ENCODE peak calls at places on chromosomes 2 and 18, in seven cellular contexts. One of them, this sample, is unnamed.

GRCh38 chr2:68023904-68024303 is 38.9 kb downstream of the C1D start:
- DNase-seq in GM06990: no peak
- DNase-seq in CD8-positive, alpha-beta T cell: no peak
- DNase-seq in psoas muscle: no peak
- DNase-seq in fibroblast of pulmonary artery: no peak
- DNase-seq in neural progenitor cell: no peak
- DNase-seq in pancreas: peak
- DNase-seq in this sample: no peak

GRCh38 chr2:226999676-227000075 is 163.8 kb downstream of the RHBDD1 start:
- DNase-seq in GM06990: no peak
- DNase-seq in CD8-positive, alpha-beta T cell: no peak
- DNase-seq in psoas muscle: no peak
- DNase-seq in fibroblast of pulmonary artery: peak
- DNase-seq in neural progenitor cell: no peak
- DNase-seq in pancreas: no peak
- DNase-seq in this sample: no peak

GRCh38 chr18:24315170-24315569 is 82.5 kb downstream of the OSBPL1A start:
- DNase-seq in GM06990: no peak
- DNase-seq in CD8-positive, alpha-beta T cell: no peak
- DNase-seq in psoas muscle: no peak
- DNase-seq in fibroblast of pulmonary artery: no peak
- DNase-seq in neural progenitor cell: no peak
- DNase-seq in pancreas: no peak
- DNase-seq in this sample: no peak

GRCh38 chr2:145356046-145356445 is 836.1 kb upstream of the ZEB2 start:
- DNase-seq in GM06990: no peak
- DNase-seq in CD8-positive, alpha-beta T cell: no peak
- DNase-seq in psoas muscle: no peak
- DNase-seq in fibroblast of pulmonary artery: peak
- DNase-seq in neural progenitor cell: no peak
- DNase-seq in pancreas: no peak
- DNase-seq in this sample: no peak

GRCh38 chr18:34493566-34494358 is 216.3 kb upstream of the DTNA start:
- DNase-seq in GM06990: peak
- DNase-seq in CD8-positive, alpha-beta T cell: no peak
- DNase-seq in psoas muscle: peak
- DNase-seq in fibroblast of pulmonary artery: peak
- DNase-seq in neural progenitor cell: peak
- DNase-seq in pancreas: peak
- DNase-seq in this sample: no peak

GRCh38 chr2:160227252-160227651 is 27.2 kb upstream of the ITGB6 start:
- DNase-seq in GM06990: no peak
- DNase-seq in CD8-positive, alpha-beta T cell: no peak
- DNase-seq in psoas muscle: peak
- DNase-seq in fibroblast of pulmonary artery: peak
- DNase-seq in neural progenitor cell: no peak
- DNase-seq in pancreas: no peak
- DNase-seq in this sample: no peak

GRCh38 chr2:161273038-161273760 is 35.0 kb upstream of the PSMD14 start:
- DNase-seq in GM06990: peak
- DNase-seq in CD8-positive, alpha-beta T cell: no peak
- DNase-seq in psoas muscle: no peak
- DNase-seq in fibroblast of pulmonary artery: peak
- DNase-seq in neural progenitor cell: peak
- DNase-seq in pancreas: no peak
- DNase-seq in this sample: no peak

GRCh38 chr18:22094375-22094767 is 75.0 kb upstream of the GATA6 start:
- DNase-seq in GM06990: no peak
- DNase-seq in CD8-positive, alpha-beta T cell: no peak
- DNase-seq in psoas muscle: no peak
- DNase-seq in fibroblast of pulmonary artery: no peak
- DNase-seq in neural progenitor cell: no peak
- DNase-seq in pancreas: no peak
- DNase-seq in this sample: no peak

GRCh38 chr2:191866195-191866594 is 19.3 kb upstream of the CAVIN2 start:
- DNase-seq in GM06990: no peak
- DNase-seq in CD8-positive, alpha-beta T cell: no peak
- DNase-seq in psoas muscle: no peak
- DNase-seq in fibroblast of pulmonary artery: no peak
- DNase-seq in neural progenitor cell: no peak
- DNase-seq in pancreas: no peak
- DNase-seq in this sample: no peak

GRCh38 chr2:56583796-56584313 is 400.1 kb downstream of the CCDC85A start:
- DNase-seq in GM06990: no peak
- DNase-seq in CD8-positive, alpha-beta T cell: no peak
- DNase-seq in psoas muscle: no peak
- DNase-seq in fibroblast of pulmonary artery: no peak
- DNase-seq in neural progenitor cell: peak
- DNase-seq in pancreas: no peak
- DNase-seq in this sample: no peak

GRCh38 chr2:134683561-134684112 is 35.2 kb downstream of the TMEM163 start:
- DNase-seq in GM06990: peak
- DNase-seq in CD8-positive, alpha-beta T cell: no peak
- DNase-seq in psoas muscle: no peak
- DNase-seq in fibroblast of pulmonary artery: peak
- DNase-seq in neural progenitor cell: no peak
- DNase-seq in pancreas: no peak
- DNase-seq in this sample: no peak

GRCh38 chr2:181810823-181811695 is 80.5 kb upstream of the ITPRID2 start:
- DNase-seq in GM06990: no peak
- DNase-seq in CD8-positive, alpha-beta T cell: no peak
- DNase-seq in psoas muscle: no peak
- DNase-seq in fibroblast of pulmonary artery: peak
- DNase-seq in neural progenitor cell: no peak
- DNase-seq in pancreas: no peak
- DNase-seq in this sample: no peak

GRCh38 chr2:178008636-178009289 is 63.8 kb downstream of the PDE11A start:
- DNase-seq in GM06990: no peak
- DNase-seq in CD8-positive, alpha-beta T cell: no peak
- DNase-seq in psoas muscle: no peak
- DNase-seq in fibroblast of pulmonary artery: peak
- DNase-seq in neural progenitor cell: no peak
- DNase-seq in pancreas: no peak
- DNase-seq in this sample: no peak

GRCh38 chr2:71348302-71348701 is 16.7 kb downstream of the ZNF638 start:
- DNase-seq in GM06990: no peak
- DNase-seq in CD8-positive, alpha-beta T cell: no peak
- DNase-seq in psoas muscle: no peak
- DNase-seq in fibroblast of pulmonary artery: peak
- DNase-seq in neural progenitor cell: peak
- DNase-seq in pancreas: no peak
- DNase-seq in this sample: no peak

GRCh38 chr2:231184319-231184718 is 14.1 kb upstream of the ARMC9 start:
- DNase-seq in GM06990: no peak
- DNase-seq in CD8-positive, alpha-beta T cell: no peak
- DNase-seq in psoas muscle: no peak
- DNase-seq in fibroblast of pulmonary artery: no peak
- DNase-seq in neural progenitor cell: no peak
- DNase-seq in pancreas: no peak
- DNase-seq in this sample: no peak

GRCh38 chr2:158797963-158798700 is 3.0 kb downstream of the DAPL1 start:
- DNase-seq in GM06990: no peak
- DNase-seq in CD8-positive, alpha-beta T cell: no peak
- DNase-seq in psoas muscle: no peak
- DNase-seq in fibroblast of pulmonary artery: no peak
- DNase-seq in neural progenitor cell: no peak
- DNase-seq in pancreas: no peak
- DNase-seq in this sample: no peak

GRCh38 chr2:232367591-232368233 is 10.8 kb upstream of the ALPP start:
- DNase-seq in GM06990: no peak
- DNase-seq in CD8-positive, alpha-beta T cell: no peak
- DNase-seq in psoas muscle: no peak
- DNase-seq in fibroblast of pulmonary artery: no peak
- DNase-seq in neural progenitor cell: peak
- DNase-seq in pancreas: peak
- DNase-seq in this sample: no peak

GRCh38 chr2:30193104-30193681 is 38.1 kb upstream of the LBH start:
- DNase-seq in GM06990: no peak
- DNase-seq in CD8-positive, alpha-beta T cell: no peak
- DNase-seq in psoas muscle: no peak
- DNase-seq in fibroblast of pulmonary artery: no peak
- DNase-seq in neural progenitor cell: no peak
- DNase-seq in pancreas: no peak
- DNase-seq in this sample: no peak

GRCh38 chr18:59085797-59086196 is 53.9 kb upstream of the SEC11C start:
- DNase-seq in GM06990: no peak
- DNase-seq in CD8-positive, alpha-beta T cell: no peak
- DNase-seq in psoas muscle: no peak
- DNase-seq in fibroblast of pulmonary artery: peak
- DNase-seq in neural progenitor cell: no peak
- DNase-seq in pancreas: no peak
- DNase-seq in this sample: no peak

GRCh38 chr2:236001854-236002253 is 166.3 kb downstream of the GBX2 start:
- DNase-seq in GM06990: no peak
- DNase-seq in CD8-positive, alpha-beta T cell: no peak
- DNase-seq in psoas muscle: no peak
- DNase-seq in fibroblast of pulmonary artery: no peak
- DNase-seq in neural progenitor cell: no peak
- DNase-seq in pancreas: no peak
- DNase-seq in this sample: no peak

GRCh38 chr2:148674063-148675020 is 29.8 kb downstream of the EPC2 start:
- DNase-seq in GM06990: peak
- DNase-seq in CD8-positive, alpha-beta T cell: no peak
- DNase-seq in psoas muscle: no peak
- DNase-seq in fibroblast of pulmonary artery: no peak
- DNase-seq in neural progenitor cell: peak
- DNase-seq in pancreas: no peak
- DNase-seq in this sample: no peak
- TF ChIP-seq CTCF in GM06990: peak
- TF ChIP-seq CTCF in CD8-positive, alpha-beta T cell: peak
- TF ChIP-seq CTCF in psoas muscle: peak
- TF ChIP-seq CTCF in fibroblast of pulmonary artery: peak
- TF ChIP-seq CTCF in neural progenitor cell: peak
- TF ChIP-seq CTCF in pancreas: peak
- TF ChIP-seq CTCF in this sample: peak

GRCh38 chr2:10305715-10306114 is 3.0 kb downstream of the HPCAL1 start:
- DNase-seq in GM06990: no peak
- DNase-seq in CD8-positive, alpha-beta T cell: no peak
- DNase-seq in psoas muscle: no peak
- DNase-seq in fibroblast of pulmonary artery: no peak
- DNase-seq in neural progenitor cell: peak
- DNase-seq in pancreas: no peak
- DNase-seq in this sample: no peak
- TF ChIP-seq CTCF in GM06990: peak
- TF ChIP-seq CTCF in CD8-positive, alpha-beta T cell: no peak
- TF ChIP-seq CTCF in psoas muscle: no peak
- TF ChIP-seq CTCF in fibroblast of pulmonary artery: no peak
- TF ChIP-seq CTCF in neural progenitor cell: peak
- TF ChIP-seq CTCF in pancreas: peak
- TF ChIP-seq CTCF in this sample: no peak

DNA sequence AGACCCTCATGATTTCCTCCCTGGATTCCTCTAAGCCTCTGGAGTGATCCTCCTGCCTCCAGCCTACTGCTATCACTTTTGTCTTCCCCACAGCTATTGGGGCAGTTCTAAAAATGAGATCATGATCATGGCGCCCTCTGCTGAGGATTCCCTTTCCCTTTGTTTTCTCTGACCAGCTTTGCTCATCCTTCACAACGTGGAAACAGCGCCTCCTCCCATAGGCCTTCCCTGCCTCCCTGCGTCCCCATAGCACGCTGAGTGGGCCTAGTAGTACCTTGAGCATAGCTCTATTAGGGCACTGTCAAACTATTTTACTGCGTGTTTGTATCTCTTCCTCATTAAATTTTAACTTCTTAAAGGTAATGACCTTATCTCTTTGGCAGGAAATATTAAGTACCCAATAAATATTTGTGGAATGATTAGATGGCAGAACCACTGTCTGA is 207.0 kb upstream of the FANCL start:
- DNase-seq in GM06990: peak
- DNase-seq in CD8-positive, alpha-beta T cell: no peak
- DNase-seq in psoas muscle: no peak
- DNase-seq in fibroblast of pulmonary artery: peak
- DNase-seq in neural progenitor cell: peak
- DNase-seq in pancreas: no peak
- DNase-seq in this sample: no peak
- TF ChIP-seq CTCF in GM06990: peak
- TF ChIP-seq CTCF in CD8-positive, alpha-beta T cell: no peak
- TF ChIP-seq CTCF in psoas muscle: peak
- TF ChIP-seq CTCF in fibroblast of pulmonary artery: peak
- TF ChIP-seq CTCF in neural progenitor cell: peak
- TF ChIP-seq CTCF in pancreas: no peak
- TF ChIP-seq CTCF in this sample: no peak

DNA sequence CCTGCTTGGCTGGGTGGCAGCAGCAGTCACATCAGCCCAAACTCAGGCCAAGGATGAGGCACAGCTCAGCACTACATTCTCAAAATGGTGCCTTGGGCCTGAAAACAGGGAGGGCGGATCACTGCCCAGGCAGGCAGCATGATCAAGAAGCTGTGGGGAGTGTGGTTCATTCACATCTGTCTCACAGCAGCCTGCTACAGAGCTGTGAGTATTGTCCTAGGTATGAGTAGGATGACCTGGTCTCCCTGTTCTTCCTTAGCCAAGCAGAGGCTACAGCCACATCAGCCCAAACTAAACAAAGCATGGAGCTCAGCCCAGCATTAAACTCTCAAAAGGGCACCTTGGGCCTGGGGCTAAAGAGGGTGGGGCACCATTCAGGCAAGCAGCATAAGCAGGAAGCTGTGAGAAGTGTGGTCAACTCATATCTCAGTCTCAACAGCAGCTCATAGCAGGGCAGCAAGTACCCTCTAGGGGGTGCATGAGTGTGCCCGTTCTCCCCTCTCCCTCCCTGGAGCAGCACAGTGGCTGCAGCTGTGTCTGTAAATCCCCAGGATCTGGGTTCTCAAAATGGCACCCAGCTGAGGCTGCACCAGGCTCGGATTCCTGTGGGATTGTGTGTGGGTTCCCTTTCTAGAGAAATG is 139.6 kb downstream of the TRABD2A start:
- DNase-seq in GM06990: peak
- DNase-seq in CD8-positive, alpha-beta T cell: peak
- DNase-seq in psoas muscle: no peak
- DNase-seq in fibroblast of pulmonary artery: peak
- DNase-seq in neural progenitor cell: peak
- DNase-seq in pancreas: no peak
- DNase-seq in this sample: peak
- TF ChIP-seq CTCF in GM06990: peak
- TF ChIP-seq CTCF in CD8-positive, alpha-beta T cell: peak
- TF ChIP-seq CTCF in psoas muscle: no peak
- TF ChIP-seq CTCF in fibroblast of pulmonary artery: peak
- TF ChIP-seq CTCF in neural progenitor cell: peak
- TF ChIP-seq CTCF in pancreas: no peak
- TF ChIP-seq CTCF in this sample: peak

DNA sequence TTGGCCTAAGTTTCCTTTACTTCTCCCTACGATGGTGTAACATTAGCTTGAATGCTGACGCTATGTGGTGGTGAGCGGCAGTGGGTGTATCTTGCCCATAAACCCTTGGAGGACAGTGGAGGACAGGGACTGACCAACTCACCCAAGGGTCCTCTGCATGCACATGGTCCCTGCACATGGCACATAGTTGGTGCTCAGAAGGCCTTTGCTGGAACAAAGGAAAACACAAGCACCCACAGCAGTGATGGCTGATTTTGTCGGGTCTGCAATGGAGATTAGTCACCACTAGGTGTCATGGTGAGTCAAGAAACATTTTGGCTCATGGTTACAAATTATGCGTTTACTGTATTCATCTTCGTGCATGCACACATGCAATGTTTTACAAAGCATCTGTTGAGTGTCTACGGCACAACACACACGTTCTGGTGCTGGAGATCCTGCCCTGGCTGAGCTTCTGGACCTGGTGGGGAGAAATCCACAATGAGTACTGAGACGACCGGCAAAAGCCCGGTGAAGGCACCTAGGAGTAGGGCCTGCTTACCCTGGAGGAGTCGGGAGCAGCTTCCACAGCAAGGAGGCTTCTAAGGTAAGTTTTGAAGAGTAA is 44.0 kb downstream of the PDCL3 start:
- DNase-seq in GM06990: no peak
- DNase-seq in CD8-positive, alpha-beta T cell: no peak
- DNase-seq in psoas muscle: no peak
- DNase-seq in fibroblast of pulmonary artery: peak
- DNase-seq in neural progenitor cell: peak
- DNase-seq in pancreas: no peak
- DNase-seq in this sample: no peak
- TF ChIP-seq CTCF in GM06990: peak
- TF ChIP-seq CTCF in CD8-positive, alpha-beta T cell: peak
- TF ChIP-seq CTCF in psoas muscle: peak
- TF ChIP-seq CTCF in fibroblast of pulmonary artery: peak
- TF ChIP-seq CTCF in neural progenitor cell: peak
- TF ChIP-seq CTCF in pancreas: peak
- TF ChIP-seq CTCF in this sample: peak

This sample was measured in natural killer cell.